ENCODE peak calls at places on chromosomes 1 and 21, in five cellular contexts. D is SK-N-SH, Y is OCI-LY7, X is Karpas-422, I is GM23338. H is an unnamed sample. For H3K4me1 and H3K9me2, the result is how much of the 10 kb centered on the place peaks cover.

GRCh38 chr1:180234369-180235076 is 4.5 kb downstream of the LHX4 start:
- DNase-seq in D (peak), Y (no peak), X (no peak), I (peak), H (no peak)

GRCh38 chr21:34688145-34688544 is 19.4 kb downstream of the CLIC6 start:
- DNase-seq in D (peak), Y (peak), X (no peak), I (peak), H (no peak)

GRCh38 chr1:6688757-6689156 is 12.9 kb downstream of the DNAJC11 start:
- DNase-seq in D (no peak), Y (no peak), X (no peak), I (no peak), H (no peak)

GRCh38 chr1:32858791-32859190 is 11.9 kb downstream of the FNDC5 start:
- DNase-seq in D (no peak), Y (no peak), X (no peak), I (no peak), H (no peak)

GRCh38 chr21:36696390-36696639 is 2.6 kb upstream of the SIM2 start:
- DNase-seq in D (no peak), Y (no peak), X (no peak), I (peak), H (no peak)

GRCh38 chr1:202200669-202201068 is 7.1 kb downstream of the LGR6 start:
- DNase-seq in D (no peak), Y (no peak), X (no peak), I (no peak), H (no peak)

GRCh38 chr1:176789571-176790090 is 326.7 kb downstream of the PAPPA2 start:
- DNase-seq in D (no peak), Y (no peak), X (no peak), I (no peak), H (no peak)

GRCh38 chr1:39295901-39296300 is 91.4 kb downstream of the MACF1 start:
- DNase-seq in D (no peak), Y (no peak), X (no peak), I (no peak), H (no peak)

GRCh38 chr1:198605880-198606458 is 32.9 kb upstream of the PTPRC start:
- DNase-seq in D (no peak), Y (no peak), X (no peak), I (peak), H (no peak)

GRCh38 chr1:155970531-155971167 is 7.7 kb downstream of the ARHGEF2 start:
- DNase-seq in D (no peak), Y (peak), X (peak), I (peak), H (no peak)

GRCh38 chr1:229231754-229232119 is 39.2 kb upstream of the RAB4A start:
- DNase-seq in D (no peak), Y (no peak), X (peak), I (no peak), H (no peak)

GRCh38 chr1:238469146-238469601 is 578.5 kb upstream of the ZP4 start:
- DNase-seq in D (no peak), Y (no peak), X (no peak), I (no peak), H (no peak)

GRCh38 chr1:164682570-164682969 is 123.6 kb downstream of the PBX1 start:
- DNase-seq in D (no peak), Y (no peak), X (no peak), I (peak), H (peak)

GRCh38 chr1:202283379-202283844 is 58.3 kb downstream of the UBE2T start:
- DNase-seq in D (peak), Y (peak), X (peak), I (no peak), H (peak)

GRCh38 chr1:25099343-25099951 is 132.9 kb downstream of the SYF2 start:
- DNase-seq in D (peak), Y (peak), X (peak), I (no peak), H (no peak)

GRCh38 chr1:15213333-15213732 is 33.7 kb upstream of the FHAD1 start:
- DNase-seq in D (no peak), Y (no peak), X (no peak), I (no peak), H (peak)

GRCh38 chr1:57019240-57019805 is 53.5 kb upstream of the C8B start:
- DNase-seq in D (no peak), Y (no peak), X (no peak), I (no peak), H (no peak)

GRCh38 chr1:109814223-109814622 is 50.5 kb upstream of the EPS8L3 start:
- DNase-seq in D (no peak), Y (no peak), X (no peak), I (no peak), H (no peak)

GRCh38 chr1:114352797-114353196 is 158.2 kb downstream of the TRIM33 start:
- DNase-seq in D (no peak), Y (no peak), X (peak), I (peak), H (no peak)

GRCh38 chr1:206839857-206840256 is 25.6 kb upstream of the IL20 start:
- DNase-seq in D (no peak), Y (no peak), X (no peak), I (no peak), H (peak)

GRCh38 chr1:68207129-68207689 is 25.1 kb downstream of the WLS start:
- DNase-seq in D (no peak), Y (no peak), X (no peak), I (no peak), H (no peak)

DNA sequence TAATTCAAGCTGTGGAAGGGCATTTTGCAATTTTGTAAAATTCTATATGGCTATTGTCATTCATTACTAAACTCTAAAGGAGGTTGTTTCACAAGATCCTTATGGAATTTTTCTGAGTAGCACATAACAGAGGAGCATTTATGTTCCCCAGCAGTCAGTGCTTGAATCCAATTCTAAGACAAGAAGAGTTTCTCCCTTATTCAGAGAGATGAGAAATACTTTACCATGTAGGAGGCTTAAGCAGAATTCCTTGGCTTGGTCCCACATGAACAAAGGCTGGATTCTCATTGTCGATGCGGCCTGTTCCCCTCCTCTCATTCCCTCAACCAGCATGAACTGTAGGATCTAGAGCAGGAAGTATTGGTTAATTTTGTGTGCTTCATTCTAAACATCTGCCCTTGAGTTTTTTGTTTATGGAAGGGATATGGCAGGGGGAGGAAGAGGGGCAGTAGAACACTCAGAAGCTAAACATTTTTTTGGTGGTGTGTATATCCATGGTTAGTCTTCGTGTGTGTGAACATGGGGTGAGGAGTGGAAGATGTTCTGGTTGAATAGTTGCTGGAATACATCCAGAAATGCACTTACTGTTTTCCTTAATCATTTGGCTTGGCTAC is 74.3 kb downstream of the LAMC1 start:
- DNase-seq in D (no peak), Y (no peak), X (peak), I (peak), H (peak)
- H3K4me1 ChIP-seq in D (under half), Y (under half), X (under half), I (half or more), H (half or more)

DNA sequence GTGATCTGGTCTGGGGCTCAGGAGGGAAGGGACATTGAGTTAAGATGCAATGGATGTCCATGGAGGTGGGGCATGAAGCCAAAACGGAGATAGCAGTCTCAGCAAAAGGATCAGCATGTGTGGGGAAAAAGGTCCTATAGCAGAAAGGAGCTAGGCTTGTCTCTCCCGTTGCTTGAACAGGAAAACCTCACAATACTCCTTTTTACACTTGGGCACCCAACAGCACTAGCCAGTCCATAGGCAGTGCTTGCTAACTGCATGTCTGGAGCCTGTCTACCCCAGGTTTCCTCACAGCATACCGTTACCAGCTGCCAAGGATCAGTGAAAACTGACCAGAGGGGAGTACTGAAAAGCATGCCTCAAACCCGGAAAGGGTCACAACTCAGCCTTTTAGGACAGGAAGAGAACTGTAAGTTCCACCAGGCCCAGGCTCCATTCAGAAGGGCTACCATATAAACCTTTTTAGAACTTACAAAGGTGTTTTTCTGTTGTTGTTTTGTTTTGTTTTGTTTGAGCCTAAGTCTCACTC is 78.6 kb downstream of the JAK1 start:
- DNase-seq in D (no peak), Y (no peak), X (no peak), I (no peak), H (no peak)
- H3K9me2 ChIP-seq in D (under half), Y (under half), X (under half), I (under half), H (under half)

DNA sequence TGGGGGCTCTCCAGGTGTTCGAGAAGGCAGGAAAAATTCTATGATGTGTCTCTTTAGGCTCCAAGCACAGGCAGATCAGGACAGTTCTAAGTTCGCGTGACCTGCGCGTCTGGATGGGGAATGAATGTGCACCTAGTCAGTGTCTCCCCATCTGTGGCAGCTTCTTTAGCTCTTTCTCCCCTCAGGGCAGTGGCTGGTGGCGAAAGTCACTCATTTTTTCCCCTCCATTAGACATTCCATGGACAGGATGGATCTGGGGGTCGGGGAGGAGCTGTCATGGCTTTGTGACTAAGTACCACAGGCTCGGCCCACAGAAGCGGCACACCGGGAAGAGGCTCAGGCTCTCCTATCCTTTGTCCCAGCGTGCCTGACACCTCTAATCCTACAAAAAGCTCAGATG is 31.0 kb upstream of the EVA1B start:
- DNase-seq in D (no peak), Y (no peak), X (no peak), I (no peak), H (no peak)
- H3K4me1 ChIP-seq in D (under half), Y (under half), X (under half), I (under half), H (under half)

DNA sequence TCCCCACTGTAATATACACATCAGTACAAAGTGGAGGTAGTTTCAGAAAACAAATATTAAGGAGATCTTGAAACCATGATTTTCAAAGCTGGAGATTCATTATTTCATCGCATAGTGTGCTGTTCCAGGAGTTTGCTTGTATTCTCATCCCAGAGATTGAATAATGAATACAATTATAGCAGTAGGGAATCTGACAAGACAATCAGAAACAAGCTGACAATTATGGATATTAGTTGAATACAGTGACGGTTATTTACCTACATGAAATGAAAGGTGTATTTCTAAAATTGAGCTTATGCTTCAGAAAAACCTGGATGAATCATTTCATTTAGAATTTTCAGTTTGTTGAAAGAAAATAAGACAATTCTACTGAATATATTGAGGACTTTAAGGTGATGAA is 2119.0 kb downstream of the MRPL39 start:
- DNase-seq in D (no peak), Y (no peak), X (no peak), I (no peak), H (no peak)
- H3K9me2 ChIP-seq in D (under half), Y (under half), X (under half), I (under half), H (under half)

DNA sequence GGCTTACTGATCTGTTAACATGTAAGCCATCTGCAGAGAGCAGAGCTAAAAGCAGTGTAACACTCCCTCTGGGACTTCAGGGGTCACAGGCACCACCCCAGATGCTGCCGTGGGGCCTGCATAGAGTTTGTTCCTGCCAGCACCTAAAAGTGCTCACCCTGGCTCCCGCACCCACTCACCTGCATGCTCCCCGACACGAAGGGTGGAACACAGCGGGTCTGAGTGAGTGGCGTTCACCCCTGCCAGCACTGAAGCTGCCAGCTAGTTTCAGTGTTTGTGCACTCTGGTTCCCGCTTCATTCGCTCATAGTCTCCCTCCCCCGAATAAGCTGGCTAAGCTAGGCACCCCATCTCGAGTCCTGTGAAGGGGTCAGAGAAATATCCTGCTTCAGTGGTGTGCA is 1681.0 kb downstream of the NCAM2 start:
- DNase-seq in D (no peak), Y (no peak), X (no peak), I (no peak), H (no peak)
- H3K4me1 ChIP-seq in D (under half), Y (under half), X (under half), I (under half), H (under half)

GRCh38 chr1:157045251-157046218 is at the start of gene ARHGEF11:
- DNase-seq in D (peak), Y (no peak), X (no peak), I (peak), H (peak)
- H3K9me2 ChIP-seq in D (under half), Y (under half), X (under half), I (under half), H (under half)

DNA sequence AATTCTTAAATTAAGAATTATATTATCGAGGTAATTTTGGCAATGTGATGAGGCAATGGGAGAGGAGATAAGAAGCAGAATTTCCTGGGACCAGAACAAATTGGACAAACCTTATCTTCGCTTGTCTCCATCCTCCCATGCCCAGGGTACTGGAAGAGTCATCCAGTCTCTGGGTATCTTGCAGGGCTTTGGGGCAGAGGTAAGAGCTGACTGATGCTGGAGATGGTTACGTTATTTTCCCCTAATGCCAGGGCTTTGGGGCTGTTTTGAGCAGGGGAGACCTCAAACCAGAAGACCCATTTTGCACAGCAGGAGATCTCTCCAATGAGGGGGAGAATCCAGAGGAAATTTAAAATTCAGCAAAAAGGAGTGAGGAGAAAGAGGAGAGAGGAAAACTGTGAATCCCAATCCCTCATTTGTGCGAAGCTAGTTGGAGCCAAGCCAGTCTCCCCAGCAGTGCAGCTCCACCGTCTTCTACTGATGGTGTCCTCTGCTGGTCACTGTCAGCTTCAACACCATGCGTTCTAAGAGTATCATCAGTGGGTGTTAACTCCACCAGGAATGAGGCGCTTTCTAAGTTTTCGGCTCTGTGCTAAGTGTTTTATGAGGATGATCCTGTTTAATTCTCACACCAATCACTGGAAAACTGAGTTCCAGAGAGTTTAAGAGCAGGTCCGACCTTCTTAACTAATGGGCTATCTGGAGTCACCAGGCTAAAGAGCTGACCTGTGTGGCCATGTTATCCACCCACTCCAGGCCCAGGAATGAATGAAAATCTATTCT is 86.8 kb upstream of the CD34 start:
- DNase-seq in D (peak), Y (peak), X (peak), I (peak), H (peak)
- H3K4me1 ChIP-seq in D (under half), Y (under half), X (under half), I (under half), H (under half)

GRCh38 chr1:17829579-17829978 is 74.4 kb downstream of the ACTL8 start:
- DNase-seq in D (peak), Y (no peak), X (no peak), I (no peak), H (no peak)

GRCh38 chr1:17831619-17832018 is 76.5 kb downstream of the ACTL8 start:
- DNase-seq in D (no peak), Y (peak), X (peak), I (peak), H (peak)

GRCh38 chr1:17837631-17838030 is 82.5 kb downstream of the ACTL8 start:
- DNase-seq in D (no peak), Y (no peak), X (no peak), I (no peak), H (no peak)

GRCh38 chr1:17833661-17834501 is 78.7 kb downstream of the ACTL8 start:
- DNase-seq in D (peak), Y (no peak), X (no peak), I (no peak), H (no peak)

DNA sequence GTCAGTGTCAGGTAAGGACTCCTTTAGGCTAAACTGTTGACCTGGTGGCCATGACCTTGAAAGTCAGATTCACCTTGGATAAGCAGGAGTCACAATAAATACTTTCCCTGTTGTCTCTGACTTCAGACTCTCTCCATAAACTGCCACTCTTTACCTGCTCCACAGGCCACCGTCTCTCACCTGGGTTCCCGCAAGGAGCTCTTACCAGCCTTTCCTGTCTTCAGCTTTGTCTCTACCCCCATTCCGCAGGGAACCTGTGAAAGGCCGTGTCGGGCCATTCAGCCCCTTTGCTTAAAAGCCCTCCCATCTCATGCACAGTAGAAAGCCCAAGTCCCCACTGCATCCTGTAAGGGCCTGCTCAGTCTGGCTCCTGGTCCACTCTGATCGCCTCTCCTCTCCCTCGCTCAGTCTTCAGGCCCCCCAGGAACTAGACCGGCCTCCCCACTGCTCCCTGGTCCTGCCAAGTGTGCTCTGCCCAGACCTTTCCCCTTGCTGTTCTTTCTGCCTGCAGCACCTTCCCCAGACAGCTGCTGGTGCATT is 79.5 kb downstream of the ACTL8 start:
- DNase-seq in D (peak), Y (no peak), X (no peak), I (no peak), H (no peak)
- H3K9me2 ChIP-seq in D (under half), Y (under half), X (under half), I (under half), H (under half)

GRCh38 chr1:10213186-10213585 is 2.8 kb downstream of the KIF1B start:
- DNase-seq in D (no peak), Y (no peak), X (no peak), I (no peak), H (no peak)
- H3K4me1 ChIP-seq in D (under half), Y (under half), X (under half), I (under half), H (under half)

H was measured in hepatocyte.